ENCODE peak calls at places on chromosome 5, in eight cellular contexts. H is breast epithelium, B is ovary, D is body of pancreas, I is transverse colon, K is esophagus muscularis mucosa, O is heart left ventricle, L is NB4. Z is an unnamed sample.

GRCh38 chr5:10421841-10422691 is 19.6 kb upstream of the ROPN1L start:
- DNase-seq in D (no peak), O (no peak), B (no peak), I (no peak), L (peak), K (no peak), H (no peak), Z (no peak)

GRCh38 chr5:139524446-139524845 is 36.7 kb upstream of the UBE2D2 start:
- DNase-seq in L (no peak), O (no peak), D (no peak), H (no peak), K (no peak), B (no peak), I (no peak), Z (no peak)

GRCh38 chr5:139363937-139364336 is 19.2 kb downstream of the SLC23A1 start:
- DNase-seq in I (no peak), D (no peak), L (no peak), B (no peak), H (peak), K (no peak), O (no peak), Z (no peak)

GRCh38 chr5:68953151-68953884 is 140.5 kb upstream of the SLC30A5 start:
- DNase-seq in L (no peak), K (no peak), H (no peak), D (no peak), I (no peak), B (no peak), O (no peak), Z (no peak)

GRCh38 chr5:176846335-176847140 is 36.2 kb downstream of the UNC5A start:
- DNase-seq in D (no peak), I (no peak), K (no peak), L (no peak), O (no peak), H (no peak), B (no peak), Z (no peak)

GRCh38 chr5:88045931-88046461 is 222.6 kb downstream of the TMEM161B start:
- DNase-seq in O (no peak), B (no peak), L (no peak), K (no peak), D (no peak), I (no peak), H (no peak), Z (no peak)

GRCh38 chr5:105042623-105043022 is 1480.0 kb upstream of the NUDT12 start:
- DNase-seq in D (no peak), I (no peak), O (no peak), H (no peak), B (no peak), L (no peak), K (no peak), Z (no peak)

GRCh38 chr5:17065468-17065867 is 129.4 kb upstream of the MYO10 start:
- DNase-seq in O (no peak), K (no peak), D (no peak), H (no peak), B (no peak), L (no peak), I (no peak), Z (no peak)

GRCh38 chr5:176371621-176372539 is 6.6 kb downstream of the ARL10 start:
- DNase-seq in K (no peak), D (no peak), H (no peak), O (no peak), L (no peak), I (no peak), B (no peak), Z (no peak)

GRCh38 chr5:149271717-149272558 is at the start of gene AFAP1L1:
- DNase-seq in O (peak), B (peak), I (peak), L (peak), H (no peak), K (no peak), D (peak), Z (peak)

DNA sequence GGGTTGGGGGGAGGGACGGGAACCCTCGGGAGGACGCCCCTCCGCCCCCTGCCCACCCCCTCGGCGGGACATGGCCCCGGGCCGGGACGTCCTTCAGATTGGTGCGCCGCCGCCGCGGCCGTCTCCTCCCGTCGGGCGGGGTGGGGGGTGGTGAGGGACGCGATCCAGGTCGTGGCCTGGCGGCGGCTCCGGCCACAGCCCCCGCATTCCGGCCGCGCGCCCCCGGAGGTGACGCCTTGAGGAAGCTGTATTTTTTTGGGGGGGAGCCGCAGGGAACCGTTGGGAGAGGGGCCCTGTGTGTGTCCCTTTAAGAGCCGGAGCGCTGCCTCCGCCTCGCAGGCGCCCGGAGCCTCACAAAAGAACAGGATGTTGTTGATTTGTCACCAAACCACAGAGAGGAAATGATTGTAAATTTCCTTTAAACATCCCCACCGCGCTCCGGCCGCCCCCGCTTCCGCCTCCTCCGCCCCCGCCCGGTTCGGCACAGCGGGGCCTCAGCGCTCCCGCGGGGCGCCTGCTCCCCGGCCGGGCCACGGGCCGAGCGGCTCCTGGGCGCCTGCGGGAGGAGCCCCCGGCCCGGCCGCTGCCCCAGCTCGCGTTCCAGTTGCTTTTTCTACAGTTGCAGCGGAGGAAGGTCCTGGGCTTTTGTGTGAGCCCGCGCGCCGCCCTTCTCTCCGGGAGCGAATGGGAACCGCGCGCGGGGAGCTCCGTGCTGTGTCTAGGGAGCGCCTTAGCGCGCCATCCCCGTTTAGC is 32.1 kb upstream of the SPRY4 start:
- DNase-seq in I (peak), L (peak), H (peak), K (peak), B (peak), O (peak), D (peak), Z (peak)
- TF ChIP-seq POLR2A in I (no peak), L (no peak), H (no peak), K (no peak), B (peak), O (peak), D (peak), Z (peak)

DNA sequence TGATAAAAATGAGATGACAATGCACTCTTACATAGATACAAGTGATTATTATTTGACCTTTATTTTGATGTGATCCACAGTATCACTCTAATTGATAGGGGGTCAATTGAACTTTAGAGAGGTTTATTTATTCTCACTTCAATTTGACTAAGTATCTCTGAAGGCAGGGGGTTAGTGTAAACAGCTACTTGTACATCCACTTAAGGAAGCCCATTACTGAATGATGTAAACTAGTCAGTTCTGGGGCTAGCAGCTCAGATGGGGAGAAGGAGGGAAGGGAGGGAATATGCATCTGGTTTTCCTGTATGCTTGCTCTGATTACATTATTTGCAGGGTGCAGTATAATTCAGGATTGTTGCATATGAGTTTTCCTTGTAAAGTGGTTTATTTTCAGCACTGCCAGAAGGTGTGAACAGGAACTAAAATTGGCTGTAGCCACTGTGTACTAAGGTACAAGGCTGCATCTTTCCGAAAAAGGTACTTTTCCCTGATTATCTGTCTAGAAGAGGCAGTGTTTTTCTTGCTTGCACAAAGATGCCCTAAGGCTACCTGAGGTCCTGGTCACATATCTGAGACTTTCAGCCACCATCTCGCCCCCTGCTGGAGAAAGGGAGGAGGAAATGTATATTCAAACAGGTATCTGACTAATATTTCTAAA is 51.2 kb downstream of the MRPS27 start:
- DNase-seq in B (peak), I (peak), H (peak), K (no peak), O (peak), L (peak), D (peak), Z (peak)
- TF ChIP-seq CTCF in B (no peak), I (peak), H (peak), K (peak), O (peak), L (peak), D (no peak), Z (peak)

GRCh38 chr5:136027316-136027715 is 1.5 kb upstream of the TGFBI start:
- DNase-seq in D (no peak), L (no peak), O (no peak), H (no peak), K (no peak), I (no peak), B (no peak), Z (no peak)

GRCh38 chr5:136028090-136028489 is 698 bp upstream of the TGFBI start:
- DNase-seq in K (no peak), D (no peak), O (no peak), H (no peak), L (no peak), I (no peak), B (no peak), Z (peak)

GRCh38 chr5:136030956-136031611 is 2.3 kb downstream of the TGFBI start:
- DNase-seq in O (no peak), D (no peak), H (no peak), L (no peak), B (no peak), I (no peak), K (no peak), Z (no peak)

GRCh38 chr5:136030252-136030651 is 1.5 kb downstream of the TGFBI start:
- DNase-seq in D (no peak), H (no peak), O (no peak), L (no peak), I (no peak), K (no peak), B (no peak), Z (no peak)

GRCh38 chr5:136028782-136029742 is at the start of gene TGFBI:
- DNase-seq in L (no peak), O (peak), D (peak), I (peak), K (no peak), H (no peak), B (peak), Z (peak)
- TF ChIP-seq POLR2A in L (no peak), O (no peak), D (peak), I (peak), K (no peak), H (no peak), B (no peak), Z (peak)

DNA sequence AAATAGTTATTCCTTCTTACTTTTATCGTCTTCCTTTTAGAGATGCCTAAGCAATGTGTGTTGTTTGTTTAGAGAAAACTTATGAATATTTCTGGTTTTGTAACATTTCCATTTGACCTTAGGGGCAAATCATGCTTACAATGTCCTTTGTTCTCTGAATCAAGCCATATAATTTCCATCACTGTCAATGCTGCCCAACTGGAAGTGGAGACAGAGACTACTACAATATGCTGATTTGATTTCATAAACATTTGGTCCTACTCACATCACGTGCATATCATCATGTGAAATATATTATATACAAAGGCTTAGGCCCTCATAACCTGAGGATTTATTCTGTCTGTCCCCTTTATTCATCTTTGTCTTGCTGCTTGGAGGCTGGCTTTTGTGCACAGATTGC is 183.2 kb upstream of the CD180 start:
- DNase-seq in O (no peak), I (no peak), B (no peak), L (no peak), H (no peak), D (no peak), K (no peak), Z (no peak)
- TF ChIP-seq CTCF in O (no peak), I (no peak), B (no peak), L (no peak), H (no peak), D (no peak), K (no peak), Z (no peak)

GRCh38 chr5:437281-437771 is 5.7 kb upstream of the EXOC3 start:
- DNase-seq in K (no peak), B (no peak), I (peak), D (no peak), O (no peak), H (no peak), L (peak), Z (no peak)

GRCh38 chr5:435156-435790 is 7.7 kb upstream of the EXOC3 start:
- DNase-seq in O (no peak), L (no peak), K (no peak), I (peak), D (no peak), H (no peak), B (no peak), Z (no peak)

GRCh38 chr5:434443-435146 is 8.4 kb upstream of the EXOC3 start:
- DNase-seq in H (no peak), D (no peak), O (no peak), L (no peak), I (no peak), B (no peak), K (no peak), Z (no peak)

GRCh38 chr5:436641-436975 is 6.4 kb upstream of the EXOC3 start:
- DNase-seq in D (no peak), L (no peak), K (no peak), I (no peak), B (peak), O (no peak), H (no peak), Z (no peak)

DNA sequence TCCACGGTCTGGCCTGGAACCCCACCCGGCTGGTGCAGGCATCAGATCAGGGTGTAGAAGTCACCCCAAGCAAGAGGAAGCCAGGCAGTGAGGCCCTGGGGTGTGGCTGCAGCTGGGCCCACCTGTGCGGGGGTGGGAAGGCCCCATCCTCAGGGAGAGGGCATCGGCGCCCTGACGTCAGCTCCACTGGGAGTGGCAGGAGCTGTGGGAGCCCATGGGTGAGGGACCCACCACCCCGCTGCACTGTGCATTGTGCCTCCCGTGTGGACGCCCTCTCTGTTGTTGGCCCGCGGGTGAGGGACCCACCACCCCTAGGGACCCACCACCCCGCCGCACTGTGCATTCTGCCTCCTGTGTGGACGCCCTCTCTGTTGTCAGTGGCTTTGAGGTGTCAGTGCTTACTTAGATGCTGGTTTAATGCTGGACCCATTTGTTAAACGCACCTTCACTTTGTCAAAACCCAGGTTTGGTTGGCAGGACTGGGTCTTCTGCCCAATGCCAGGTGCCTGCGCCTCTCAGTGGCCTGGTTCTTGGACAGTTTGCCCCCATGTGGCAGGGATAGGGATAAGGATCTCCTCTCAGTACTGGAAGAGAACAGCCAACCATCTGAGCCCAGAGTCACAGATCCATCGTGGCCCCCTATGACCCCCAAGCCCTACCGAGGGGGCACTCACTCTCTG is 6.9 kb upstream of the EXOC3 start:
- DNase-seq in D (no peak), H (no peak), K (no peak), L (peak), I (peak), O (no peak), B (no peak), Z (no peak)
- TF ChIP-seq POLR2A in D (no peak), H (no peak), K (no peak), L (peak), I (no peak), O (no peak), B (no peak), Z (no peak)

GRCh38 chr5:128498844-128499455 is 39.1 kb downstream of the FBN2 start:
- DNase-seq in K (no peak), D (no peak), B (no peak), O (peak), I (no peak), L (peak), H (no peak), Z (no peak)
- TF ChIP-seq CTCF in K (peak), D (no peak), B (no peak), O (peak), I (peak), L (peak), H (peak), Z (peak)

GRCh38 chr5:14187157-14187556 is 44.0 kb downstream of the TRIO start:
- DNase-seq in H (no peak), D (no peak), I (no peak), O (no peak), L (no peak), K (no peak), B (no peak), Z (no peak)

GRCh38 chr5:14187660-14188059 is 44.5 kb downstream of the TRIO start:
- DNase-seq in D (no peak), B (no peak), L (no peak), K (no peak), O (no peak), I (no peak), H (no peak), Z (no peak)

GRCh38 chr5:14184725-14185124 is 41.6 kb downstream of the TRIO start:
- DNase-seq in K (no peak), L (no peak), H (no peak), B (no peak), O (no peak), I (no peak), D (no peak), Z (no peak)

GRCh38 chr5:14185336-14186131 is 42.4 kb downstream of the TRIO start:
- DNase-seq in H (no peak), O (no peak), I (no peak), B (no peak), K (no peak), D (no peak), L (no peak), Z (no peak)

GRCh38 chr5:14186132-14186830 is 43.1 kb downstream of the TRIO start:
- DNase-seq in I (no peak), L (no peak), K (no peak), O (no peak), D (no peak), H (no peak), B (no peak), Z (no peak)
- TF ChIP-seq POLR2A in I (no peak), L (no peak), K (no peak), O (no peak), D (no peak), H (no peak), B (no peak), Z (no peak)